ENCODE peak calls at places on chromosomes 12 and 14, in eight cellular contexts. I is H1, B is PC-9, K is uterus, U is colonic mucosa, M is left ventricle myocardium inferior, L is A549, H is tibial artery. V is an unnamed sample. For H3K4me1, the result is how much of the 10 kb centered on the place peaks cover.

GRCh38 chr14:89000007-89000942 is 175.8 kb downstream of the TTC8 start:
- DNase-seq in I (no peak), B (no peak), K (no peak), U (peak), M (no peak), L (peak), H (no peak), V (peak)

GRCh38 chr14:57189070-57189469 is 79.6 kb downstream of the EXOC5 start:
- DNase-seq in I (no peak), B (no peak), K (no peak), U (no peak), M (no peak), L (peak), H (no peak), V (no peak)

GRCh38 chr14:105096206-105096875 is 31.1 kb upstream of the GPR132 start:
- DNase-seq in I (no peak), B (no peak), K (no peak), U (no peak), M (no peak), L (no peak), H (no peak), V (no peak)

GRCh38 chr12:124856132-124856841 is 7.4 kb downstream of the SCARB1 start:
- DNase-seq in I (no peak), B (no peak), K (no peak), U (no peak), M (no peak), L (no peak), H (no peak), V (no peak)

GRCh38 chr14:100653409-100653808 is 66.2 kb upstream of the BEGAIN start:
- DNase-seq in I (peak), B (no peak), K (no peak), U (no peak), M (no peak), L (no peak), H (no peak), V (no peak)

GRCh38 chr12:48857278-48857994 is 5.5 kb upstream of the DDX23 start:
- DNase-seq in I (no peak), B (no peak), K (no peak), U (no peak), M (no peak), L (no peak), H (no peak), V (no peak)

GRCh38 chr12:93609281-93610192 is 37.1 kb downstream of the SOCS2 start:
- DNase-seq in I (no peak), B (no peak), K (no peak), U (no peak), M (no peak), L (peak), H (no peak), V (no peak)

GRCh38 chr12:38886064-38886463 is 19.3 kb downstream of the CPNE8 start:
- DNase-seq in I (no peak), B (no peak), K (peak), U (peak), M (peak), L (peak), H (peak), V (peak)

GRCh38 chr12:49188205-49188915 is 520 bp downstream of the TUBA1A start:
- DNase-seq in I (no peak), B (peak), K (peak), U (peak), M (peak), L (peak), H (peak), V (peak)

GRCh38 chr14:24307575-24308341 is at the start of gene CIDEB:
- DNase-seq in I (peak), B (no peak), K (no peak), U (peak), M (peak), L (peak), H (peak), V (peak)

GRCh38 chr14:45709541-45709940 is 456.5 kb upstream of the MIS18BP1 start:
- DNase-seq in I (no peak), B (no peak), K (no peak), U (no peak), M (no peak), L (no peak), H (no peak), V (no peak)

GRCh38 chr14:68911594-68912227 is 67.4 kb downstream of the ACTN1 start:
- DNase-seq in I (peak), B (peak), K (peak), U (peak), M (peak), L (peak), H (peak), V (peak)

GRCh38 chr12:49643135-49643534 is 19.8 kb downstream of the PRPF40B start:
- DNase-seq in I (no peak), B (no peak), K (no peak), U (no peak), M (no peak), L (no peak), H (no peak), V (no peak)

GRCh38 chr14:68627868-68628604 is 164.8 kb downstream of the ZFP36L1 start:
- DNase-seq in I (peak), B (peak), K (no peak), U (peak), M (peak), L (no peak), H (no peak), V (peak)

GRCh38 chr12:17333287-17333686 is 727.3 kb upstream of the LMO3 start:
- DNase-seq in I (no peak), B (no peak), K (no peak), U (no peak), M (no peak), L (peak), H (no peak), V (no peak)

GRCh38 chr12:120260607-120261006 is 4.9 kb downstream of the PXN start:
- DNase-seq in I (no peak), B (no peak), K (no peak), U (no peak), M (no peak), L (no peak), H (no peak), V (no peak)

GRCh38 chr14:97251423-97252155 is 454.4 kb downstream of the VRK1 start:
- DNase-seq in I (peak), B (no peak), K (no peak), U (no peak), M (no peak), L (no peak), H (no peak), V (no peak)

GRCh38 chr14:103207038-103207403 is 83.8 kb downstream of the TNFAIP2 start:
- DNase-seq in I (peak), B (peak), K (peak), U (peak), M (peak), L (no peak), H (peak), V (peak)

GRCh38 chr12:65953621-65954020 is 129.3 kb downstream of the HMGA2 start:
- DNase-seq in I (no peak), B (no peak), K (no peak), U (no peak), M (no peak), L (no peak), H (no peak), V (no peak)

GRCh38 chr12:65952737-65953209 is 128.5 kb downstream of the HMGA2 start:
- DNase-seq in I (no peak), B (no peak), K (no peak), U (peak), M (no peak), L (peak), H (no peak), V (no peak)

GRCh38 chr12:65949986-65950385 is 125.7 kb downstream of the HMGA2 start:
- DNase-seq in I (no peak), B (no peak), K (no peak), U (no peak), M (no peak), L (no peak), H (no peak), V (no peak)

GRCh38 chr12:65949009-65949623 is 124.8 kb downstream of the HMGA2 start:
- DNase-seq in I (no peak), B (no peak), K (no peak), U (no peak), M (no peak), L (no peak), H (no peak), V (no peak)

GRCh38 chr12:65951697-65952096 is 127.4 kb downstream of the HMGA2 start:
- DNase-seq in I (no peak), B (no peak), K (no peak), U (no peak), M (no peak), L (no peak), H (no peak), V (no peak)
- H3K4me1 ChIP-seq in I (under half), B (under half), K (under half), U (under half), M (under half), L (under half), H (under half), V (under half)

DNA sequence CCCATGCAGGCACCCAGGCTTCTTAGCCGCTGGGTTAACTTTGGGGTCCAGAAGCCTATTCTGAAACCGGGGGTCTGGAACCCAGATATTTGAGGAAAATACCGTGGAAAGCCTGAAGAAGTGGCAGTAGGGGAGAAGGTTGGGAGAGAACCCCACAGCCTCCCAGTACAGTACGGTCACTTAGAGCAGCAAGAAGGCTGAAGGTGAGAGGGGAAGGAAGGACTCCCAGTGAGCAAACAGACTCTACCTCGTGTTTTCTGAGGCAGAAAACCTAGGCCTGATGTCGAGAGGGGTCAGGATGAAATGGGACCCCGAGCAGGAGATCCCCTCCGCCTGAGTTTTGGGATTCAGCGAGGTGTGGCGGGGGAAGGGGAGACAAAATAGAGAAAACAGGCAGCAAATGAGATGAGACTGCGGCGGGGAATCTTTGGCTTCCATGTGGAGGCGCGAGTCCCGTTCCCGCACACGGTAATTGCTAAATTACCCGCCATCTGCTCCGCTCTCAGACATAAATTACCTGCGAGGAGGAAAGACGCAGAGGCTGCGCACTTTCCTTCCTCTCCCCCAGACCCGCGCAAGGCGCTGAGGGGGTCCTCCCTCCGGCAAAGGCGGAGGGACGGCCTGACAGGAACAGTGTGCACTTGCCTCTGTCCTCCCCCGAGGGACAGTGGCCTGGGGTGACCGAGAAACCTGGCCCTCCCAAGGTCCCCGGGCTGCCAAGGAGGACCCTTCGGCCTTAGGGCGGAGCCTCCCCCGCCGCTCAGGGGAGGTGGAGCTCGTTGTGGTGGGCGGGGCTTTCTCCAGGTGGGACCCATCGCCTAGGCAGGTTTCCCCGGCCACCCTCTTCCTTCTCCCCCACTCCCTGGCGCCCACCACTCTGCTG is 10.9 kb upstream of the CALCOCO1 start:
- DNase-seq in I (peak), B (no peak), K (no peak), U (peak), M (no peak), L (no peak), H (no peak), V (no peak)
- H3K4me3 ChIP-seq in I (peak), B (no peak), K (no peak), U (no peak), M (peak), L (no peak), H (no peak), V (no peak)

GRCh38 chr12:11805043-11805442 is 155.6 kb downstream of the ETV6 start:
- DNase-seq in I (no peak), B (no peak), K (no peak), U (no peak), M (no peak), L (no peak), H (no peak), V (no peak)
- TF ChIP-seq CTCF in I (no peak), B (no peak), K (no peak), U (no peak), M (no peak), L (no peak), H (peak), V (no peak)

DNA sequence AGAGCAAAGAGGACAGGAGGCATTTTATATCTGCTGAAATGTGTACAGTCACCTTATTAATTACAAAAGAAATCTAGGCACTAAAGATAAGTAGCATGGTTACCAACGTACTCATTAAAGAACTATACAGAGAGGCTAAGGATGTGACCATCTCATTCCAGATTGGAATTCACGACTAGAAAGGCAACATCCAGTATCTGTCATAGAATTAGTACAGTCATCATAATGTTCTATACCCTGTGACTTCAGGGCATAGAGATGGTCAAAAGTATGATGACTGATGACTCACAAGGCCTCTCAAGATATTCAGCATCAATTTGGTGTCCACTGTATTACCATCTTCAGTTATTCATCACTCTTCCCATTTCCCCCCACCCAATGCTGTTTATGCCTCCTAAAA is 144.0 kb upstream of the PLEKHG7 start:
- DNase-seq in I (no peak), B (no peak), K (no peak), U (no peak), M (no peak), L (no peak), H (no peak), V (no peak)
- H3K4me1 ChIP-seq in I (under half), B (under half), K (under half), U (under half), M (half or more), L (under half), H (half or more), V (half or more)

GRCh38 chr14:37585101-37585479 is 10.0 kb downstream of the FOXA1 start:
- DNase-seq in I (peak), B (no peak), K (no peak), U (peak), M (no peak), L (no peak), H (no peak), V (no peak)
- H3K4me3 ChIP-seq in I (no peak), B (no peak), K (no peak), U (peak), M (no peak), L (no peak), H (no peak), V (no peak)